ENCODE peak calls at places on chromosomes 2 and 18, in seven cellular contexts. Q is hepatocyte, H is lung, U is fibroblast of lung, J is iPS DF 6.9, T is neuronal stem cell, F is tibial artery. L is an unnamed sample.

GRCh38 chr2:66426250-66427064 is 8.5 kb upstream of the MEIS1 start:
- DNase-seq in Q (no peak), H (no peak), U (no peak), J (no peak), T (no peak), F (no peak), L (no peak)

GRCh38 chr2:105866439-105867170 is 121.9 kb downstream of the NCK2 start:
- DNase-seq in Q (no peak), H (no peak), U (peak; percentile 64), J (no peak), T (no peak), F (no peak), L (no peak)

GRCh38 chr2:219611866-219612604 is 14.4 kb downstream of the STK11IP start:
- DNase-seq in Q (no peak), H (no peak), U (no peak), J (no peak), T (no peak), F (no peak), L (no peak)

GRCh38 chr2:145096582-145096981 is 576.7 kb upstream of the ZEB2 start:
- DNase-seq in Q (no peak), H (no peak), U (no peak), J (no peak), T (no peak), F (no peak), L (no peak)

GRCh38 chr18:55398858-55399257 is 189.1 kb downstream of the TCF4 start:
- DNase-seq in Q (no peak), H (no peak), U (peak; percentile 17), J (no peak), T (no peak), F (no peak), L (no peak)

GRCh38 chr18:13613099-13613498 is 113.3 kb downstream of the FAM210A start:
- DNase-seq in Q (no peak), H (no peak), U (no peak), J (no peak), T (no peak), F (no peak), L (no peak)

GRCh38 chr2:35447816-35448215 is 907.8 kb upstream of the CRIM1 start:
- DNase-seq in Q (no peak), H (no peak), U (no peak), J (no peak), T (no peak), F (no peak), L (no peak)

GRCh38 chr2:196336715-196337617 is 165.6 kb upstream of the STK17B start:
- DNase-seq in Q (peak; percentile 53), H (no peak), U (peak; percentile 62), J (no peak), T (peak; percentile 9), F (no peak), L (no peak)

GRCh38 chr18:50649821-50650220 is 89.9 kb downstream of the MAPK4 start:
- DNase-seq in Q (peak; percentile 58), H (peak; percentile 55), U (no peak), J (no peak), T (no peak), F (peak; percentile 96), L (peak; percentile 73)

GRCh38 chr2:224309216-224309615 is 92.7 kb downstream of the FAM124B start:
- DNase-seq in Q (no peak), H (no peak), U (peak; percentile 15), J (no peak), T (no peak), F (no peak), L (no peak)

GRCh38 chr2:125471963-125472362 is 1184.0 kb upstream of the GYPC start:
- DNase-seq in Q (peak; percentile 71), H (no peak), U (peak; percentile 49), J (peak; percentile 78), T (peak; percentile 8), F (no peak), L (no peak)

GRCh38 chr2:179443175-179443574 is 178.5 kb upstream of the SESTD1 start:
- DNase-seq in Q (no peak), H (no peak), U (no peak), J (no peak), T (no peak), F (no peak), L (no peak)

GRCh38 chr2:191050640-191050987 is 36.6 kb upstream of the STAT1 start:
- DNase-seq in Q (peak; percentile 19), H (no peak), U (peak; percentile 47), J (no peak), T (no peak), F (no peak), L (no peak)

GRCh38 chr18:73235491-73235890 is 367.7 kb upstream of the NETO1 start:
- DNase-seq in Q (peak; percentile 19), H (peak; percentile 42), U (peak; percentile 40), J (no peak), T (no peak), F (no peak), L (no peak)

GRCh38 chr2:171579481-171579880 is 57.2 kb downstream of the CYBRD1 start:
- DNase-seq in Q (no peak), H (no peak), U (no peak), J (no peak), T (no peak), F (no peak), L (no peak)

GRCh38 chr2:221780281-221780688 is 208.2 kb upstream of the EPHA4 start:
- DNase-seq in Q (peak; percentile 20), H (no peak), U (peak; percentile 51), J (no peak), T (peak; percentile 26), F (no peak), L (no peak)

GRCh38 chr2:151767536-151767935 is 33.3 kb upstream of the NEB start:
- DNase-seq in Q (no peak), H (no peak), U (no peak), J (no peak), T (no peak), F (no peak), L (no peak)

GRCh38 chr2:81481242-81481993 is 1176.9 kb upstream of the LRRTM1 start:
- DNase-seq in Q (no peak), H (no peak), U (no peak), J (no peak), T (no peak), F (no peak), L (no peak)

GRCh38 chr2:181170256-181170655 is 189.9 kb downstream of the UBE2E3 start:
- DNase-seq in Q (no peak), H (no peak), U (no peak), J (no peak), T (no peak), F (no peak), L (no peak)

GRCh38 chr2:83378921-83379320 is 1080.2 kb downstream of the SUCLG1 start:
- DNase-seq in Q (no peak), H (no peak), U (no peak), J (no peak), T (no peak), F (no peak), L (no peak)

GRCh38 chr2:170216415-170216814 is 38.5 kb downstream of the MYO3B start:
- DNase-seq in Q (no peak), H (no peak), U (no peak), J (no peak), T (no peak), F (no peak), L (no peak)

GRCh38 chr2:26645792-26646191 is 4.6 kb upstream of the CIB4 start:
- DNase-seq in Q (no peak), H (no peak), U (no peak), J (no peak), T (no peak), F (no peak), L (no peak)

GRCh38 chr2:127004893-127005600 is 101.9 kb downstream of the BIN1 start:
- DNase-seq in Q (no peak), H (no peak), U (no peak), J (no peak), T (no peak), F (no peak), L (no peak)

GRCh38 chr2:188776634-188777033 is 197.5 kb upstream of the COL3A1 start:
- DNase-seq in Q (no peak), H (no peak), U (peak; percentile 81), J (no peak), T (no peak), F (no peak), L (no peak)

GRCh38 chr2:176419591-176420071 is 150.4 kb downstream of the MTX2 start:
- DNase-seq in Q (no peak), H (no peak), U (peak; percentile 36), J (no peak), T (no peak), F (no peak), L (no peak)

GRCh38 chr2:201407265-201407664 is 44.0 kb downstream of the TRAK2 start:
- DNase-seq in Q (no peak), H (no peak), U (peak; percentile 68), J (no peak), T (no peak), F (no peak), L (no peak)
- H3K4me1 ChIP-seq in Q (peaks cover 35% of the 10 kb centered on the region), H (peaks cover 28% of the 10 kb centered on the region), U (peaks cover 5% of the 10 kb centered on the region), J (no peaks in the 10 kb centered on the region), T (peaks cover 11% of the 10 kb centered on the region), F (peaks cover 93% of the 10 kb centered on the region), L (peaks cover 35% of the 10 kb centered on the region)

GRCh38 chr18:46622999-46623398 is 34.0 kb downstream of the LOXHD1 start:
- DNase-seq in Q (no peak), H (no peak), U (peak; percentile 22), J (no peak), T (no peak), F (no peak), L (no peak)
- H3K27ac ChIP-seq in Q (no peak overlapping the region), H (no peak overlapping the region), U (no peak overlapping the region), J (no peak overlapping the region), T (no peak overlapping the region), F (no peak overlapping the region), L (no peak overlapping the region)

DNA sequence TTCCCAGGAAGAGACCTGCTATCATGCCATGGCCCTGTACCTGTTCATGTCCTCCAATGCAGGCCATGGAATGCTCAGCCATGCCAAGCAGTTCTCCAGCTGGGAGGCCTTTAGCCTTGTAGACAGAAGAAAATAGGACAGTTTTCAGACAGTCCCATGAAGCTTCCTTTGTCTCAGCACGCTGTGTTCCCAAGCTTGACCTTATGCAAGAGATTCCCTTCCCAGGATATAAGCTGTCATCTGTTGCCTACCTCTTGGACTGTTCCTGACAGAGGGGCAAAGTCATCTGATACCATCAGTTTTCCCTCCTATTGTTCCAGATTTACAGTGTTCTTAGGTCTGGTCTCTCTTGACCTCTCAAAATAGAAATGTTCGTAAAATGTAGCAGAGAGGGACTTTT is 96.6 kb upstream of the EML6 start:
- DNase-seq in Q (no peak), H (no peak), U (no peak), J (no peak), T (no peak), F (no peak), L (no peak)
- H3K36me3 ChIP-seq in Q (peaks cover 6% of the 10 kb centered on the region), H (peaks cover 35% of the 10 kb centered on the region), U (peaks cover 45% of the 10 kb centered on the region), J (peaks cover 50% of the 10 kb centered on the region), T (peaks cover 58% of the 10 kb centered on the region), F (peaks cover 90% of the 10 kb centered on the region), L (peaks cover 100% of the 10 kb centered on the region)

GRCh38 chr2:73893764-73894474 is 1.1 kb downstream of the ACTG2 start:
- DNase-seq in Q (no peak), H (no peak), U (no peak), J (no peak), T (no peak), F (no peak), L (no peak)

GRCh38 chr2:73892631-73893329 is at the start of gene ACTG2:
- DNase-seq in Q (no peak), H (no peak), U (peak; percentile 93), J (no peak), T (no peak), F (peak; percentile 89), L (no peak)

GRCh38 chr2:73890301-73891092 is 2.3 kb upstream of the ACTG2 start:
- DNase-seq in Q (no peak), H (no peak), U (no peak), J (no peak), T (no peak), F (no peak), L (no peak)

GRCh38 chr2:73888388-73888787 is 4.4 kb upstream of the ACTG2 start:
- DNase-seq in Q (no peak), H (no peak), U (no peak), J (no peak), T (no peak), F (no peak), L (no peak)

GRCh38 chr2:73891276-73891901 is 1.4 kb upstream of the ACTG2 start:
- DNase-seq in Q (no peak), H (no peak), U (no peak), J (no peak), T (no peak), F (peak; percentile 42), L (no peak)
- H3K4me1 ChIP-seq in Q (peaks cover 5% of the 10 kb centered on the region), H (no peaks in the 10 kb centered on the region), U (peaks cover 13% of the 10 kb centered on the region), J (no peaks in the 10 kb centered on the region), T (peaks cover 2% of the 10 kb centered on the region), F (peaks cover 42% of the 10 kb centered on the region), L (no peaks in the 10 kb centered on the region)

L was measured in heart right ventricle.